ENCODE peak calls at places on chromosomes 1 and 21, in seven cellular contexts. L, V, Y, B, K, W and U are unnamed samples.
A peak's percentile ranks its signal among the peaks of the same experiment; 100 is the strongest.

GRCh38 chr1:119946724-119947123 is 50.4 kb upstream of the ADAM30 start:
- DNase-seq in V (no peak), W (no peak), Y (no peak), L (no peak), B (no peak), K (peak; percentile 45), U (no peak)

GRCh38 chr1:34685225-34685624 is 69.6 kb upstream of the GJB5 start:
- DNase-seq in Y (no peak), W (no peak), V (no peak), B (no peak), L (no peak), K (no peak), U (no peak)

GRCh38 chr1:196355206-196355786 is 252.9 kb downstream of the KCNT2 start:
- DNase-seq in K (peak; percentile 24), B (peak; percentile 33), W (peak; percentile 50), V (no peak), Y (no peak), L (no peak), U (no peak)

GRCh38 chr1:99590578-99591209 is 55.2 kb upstream of the PALMD start:
- DNase-seq in L (no peak), W (no peak), Y (no peak), V (no peak), K (peak; percentile 98), B (peak; percentile 91), U (no peak)

GRCh38 chr1:186155594-186155993 is 219.5 kb downstream of the TPR start:
- DNase-seq in W (peak; percentile 36), V (peak; percentile 11), L (peak; percentile 27), K (peak; percentile 82), B (peak; percentile 75), Y (peak; percentile 53), U (peak; percentile 44)

GRCh38 chr1:154741327-154741726 is 128.8 kb downstream of the KCNN3 start:
- DNase-seq in W (no peak), Y (no peak), B (no peak), L (no peak), V (no peak), K (peak; percentile 87), U (no peak)

GRCh38 chr1:53619811-53620619 is 118.9 kb downstream of the GLIS1 start:
- DNase-seq in V (no peak), B (peak; percentile 18), L (no peak), Y (no peak), K (peak; percentile 42), W (no peak), U (no peak)

GRCh38 chr1:31372961-31373896 is at the start of gene FABP3:
- DNase-seq in V (peak; percentile 82), K (peak; percentile 59), L (peak; percentile 91), Y (no peak), B (peak; percentile 46), W (peak; percentile 97), U (no peak)

GRCh38 chr1:53681647-53682368 is 57.2 kb downstream of the GLIS1 start:
- DNase-seq in Y (peak; percentile 27), K (peak; percentile 22), V (peak; percentile 51), B (peak; percentile 71), L (peak; percentile 87), W (peak; percentile 91), U (peak; percentile 40)

GRCh38 chr1:91809267-91809666 is 76.7 kb downstream of the TGFBR3 start:
- DNase-seq in W (no peak), V (no peak), K (peak; percentile 70), L (no peak), B (no peak), Y (no peak), U (no peak)

GRCh38 chr1:8241417-8242014 is 76.4 kb upstream of the SLC45A1 start:
- DNase-seq in W (no peak), Y (no peak), L (no peak), B (peak; percentile 16), V (no peak), K (peak; percentile 17), U (no peak)

GRCh38 chr1:25195835-25196234 is 36.5 kb downstream of the SYF2 start:
- DNase-seq in B (no peak), W (no peak), K (no peak), V (no peak), Y (no peak), L (no peak), U (no peak)

GRCh38 chr1:213327318-213327667 is 276.3 kb downstream of the RPS6KC1 start:
- DNase-seq in V (no peak), L (no peak), K (peak; percentile 93), B (peak; percentile 25), W (no peak), Y (no peak), U (no peak)

GRCh38 chr1:94873520-94874351 is 53.2 kb downstream of the CNN3 start:
- DNase-seq in Y (no peak), V (no peak), L (no peak), K (peak; percentile 55), B (no peak), W (no peak), U (peak; percentile 11)

GRCh38 chr1:6464514-6464836 is 1.5 kb downstream of the TNFRSF25 start:
- DNase-seq in B (peak; percentile 69), L (no peak), K (no peak), W (no peak), Y (no peak), V (peak; percentile 50), U (no peak)

GRCh38 chr1:34754878-34755637 is at the start of gene GJB5:
- DNase-seq in B (peak; percentile 79), Y (peak; percentile 31), L (no peak), V (peak; percentile 87), K (no peak), W (peak; percentile 27), U (no peak)

GRCh38 chr1:165580931-165581871 is 37.4 kb downstream of the LRRC52 start:
- DNase-seq in K (peak; percentile 20), W (no peak), L (no peak), Y (no peak), B (no peak), V (no peak), U (no peak)

GRCh38 chr1:191348328-191348727 is 809.9 kb upstream of the RGS18 start:
- DNase-seq in V (no peak), K (no peak), L (no peak), B (no peak), Y (no peak), W (peak; percentile 9), U (no peak)

GRCh38 chr1:151851886-151852285 is 1.6 kb downstream of the THEM5 start:
- DNase-seq in W (no peak), K (no peak), L (no peak), Y (no peak), V (no peak), B (no peak), U (no peak)

GRCh38 chr21:41933259-41934079 is 20.3 kb downstream of the C2CD2 start:
- DNase-seq in V (peak; percentile 13), W (no peak), B (peak; percentile 85), Y (no peak), K (no peak), L (no peak), U (no peak)

GRCh38 chr1:69915347-69915746 is 290.0 kb downstream of the LRRC40 start:
- DNase-seq in L (no peak), B (no peak), W (no peak), K (peak; percentile 5), V (no peak), Y (no peak), U (no peak)

DNA sequence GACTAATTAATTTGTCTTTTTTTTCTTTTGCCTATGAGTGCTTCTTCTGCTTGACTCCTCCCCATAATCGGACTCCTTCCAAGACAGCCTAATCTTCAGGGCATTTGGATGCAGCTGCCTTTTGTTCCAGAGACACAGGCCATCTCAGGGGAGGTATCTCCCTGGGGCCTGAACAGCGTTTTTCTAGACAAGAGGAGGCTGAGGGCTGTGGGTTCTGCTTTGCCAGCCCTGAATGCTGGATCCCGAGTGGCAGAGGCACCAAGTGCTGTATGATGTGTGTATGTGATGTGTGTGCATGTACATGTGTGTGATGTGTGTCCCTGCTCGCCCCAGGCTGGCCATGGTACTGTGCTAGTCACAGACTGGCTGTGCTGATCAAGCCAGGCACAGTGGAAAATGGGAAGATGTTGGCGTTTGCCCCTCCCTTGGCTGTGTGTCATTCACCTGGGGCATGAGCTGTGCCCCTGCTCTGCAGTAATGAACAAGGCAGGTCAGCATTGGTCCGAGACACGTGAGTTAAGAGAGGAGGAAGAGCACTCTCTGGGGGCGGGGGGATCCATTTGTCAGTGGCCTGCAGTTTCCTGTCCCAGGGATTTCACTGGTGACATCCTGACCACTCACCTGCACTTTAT is 77.2 kb downstream of the ADARB1 start:
- DNase-seq in K (no peak), L (peak; percentile 62), V (no peak), W (no peak), Y (no peak), B (no peak), U (peak; percentile 42)
- H4K20me1 ChIP-seq in K (no peaks in the 10 kb centered on the region), L (peaks cover 3% of the 10 kb centered on the region), V (no peaks in the 10 kb centered on the region), W (no peaks in the 10 kb centered on the region), Y (no peaks in the 10 kb centered on the region), B (no peaks in the 10 kb centered on the region), U (no peaks in the 10 kb centered on the region)

DNA sequence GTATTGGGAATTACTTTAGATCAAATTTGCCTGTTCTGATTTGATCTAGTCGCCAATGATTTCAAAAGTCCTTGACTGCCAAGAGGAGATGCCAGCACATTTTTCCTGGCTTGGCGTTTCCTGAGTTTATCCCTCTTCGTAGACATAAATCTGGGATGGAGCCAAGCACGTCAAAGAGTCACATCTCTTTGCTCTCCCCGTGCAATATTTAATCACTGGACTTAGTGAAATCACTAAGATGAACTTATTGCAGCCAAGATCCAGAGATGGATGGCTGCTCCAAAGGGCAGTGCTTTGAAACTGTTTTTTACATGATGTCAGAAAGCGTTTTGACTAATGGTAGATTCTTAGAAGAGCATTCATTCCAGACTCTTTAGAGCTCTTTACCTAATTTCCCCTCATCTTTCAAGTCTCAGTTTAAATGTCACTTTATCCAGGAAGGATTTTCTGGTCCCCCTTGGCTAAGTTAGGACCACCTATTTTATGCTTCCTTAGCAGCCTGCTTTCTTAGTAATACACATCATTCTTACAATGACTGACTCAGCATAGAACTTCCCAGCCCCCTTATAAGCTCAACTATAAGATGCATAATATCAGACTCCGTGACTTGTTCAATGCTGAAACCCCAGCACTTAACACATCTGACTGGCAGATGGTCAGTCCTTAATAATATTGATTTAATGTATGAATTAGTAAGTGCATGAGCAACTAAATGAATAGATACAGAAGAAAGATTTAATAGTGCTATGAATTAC is 94.4 kb upstream of the GREM2 start:
- DNase-seq in B (peak; percentile 21), W (no peak), V (no peak), L (no peak), K (peak; percentile 84), Y (no peak), U (no peak)
- H3K4me3 ChIP-seq in B (no peak overlapping the region), W (no peak overlapping the region), V (no peak overlapping the region), L (no peak overlapping the region), K (no peak overlapping the region), Y (no peak overlapping the region), U (no peak overlapping the region)

DNA sequence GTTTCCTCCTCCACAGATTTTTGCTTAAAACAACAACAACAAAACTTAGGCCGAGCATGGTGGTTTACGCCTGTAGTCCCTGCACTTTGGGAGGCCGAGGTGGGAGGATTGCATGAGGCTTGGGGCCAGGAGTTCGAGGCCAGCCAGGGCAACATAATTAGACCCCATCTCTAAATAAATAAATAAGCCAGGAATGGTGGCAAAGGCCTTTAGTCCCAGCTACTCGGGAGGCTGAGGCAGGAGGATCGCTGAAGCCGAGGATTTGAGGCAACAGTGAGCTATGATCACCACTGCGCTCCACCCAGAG is 1.3 kb upstream of the HP1BP3 start:
- DNase-seq in K (no peak), Y (no peak), W (no peak), L (no peak), B (no peak), V (no peak), U (no peak)
- H2AFZ ChIP-seq in K (no peak overlapping the region), Y (no peak overlapping the region), W (peak overlapping the region; percentile 23), L (no peak overlapping the region), B (peak overlapping the region; percentile 92), V (no peak overlapping the region), U (no peak overlapping the region)

DNA sequence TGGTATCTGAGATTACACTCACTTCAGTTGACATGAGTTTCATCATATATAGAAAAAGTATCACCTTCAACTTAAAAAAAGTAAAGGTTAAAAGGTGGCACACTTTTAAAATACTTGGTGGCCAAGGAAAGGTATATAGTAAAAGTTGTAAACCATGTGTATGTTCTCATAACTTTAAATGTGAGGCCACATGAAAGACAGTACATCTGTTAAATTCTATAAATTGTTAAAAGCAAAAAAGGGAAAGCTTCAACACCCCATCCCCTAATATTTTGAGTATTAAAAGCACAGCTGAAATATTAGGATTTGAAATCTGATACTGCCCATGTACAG is 5.6 kb downstream of the IRF2BP2 start:
- DNase-seq in Y (no peak), W (no peak), B (no peak), K (no peak), V (no peak), L (no peak), U (no peak)
- H4K20me1 ChIP-seq in Y (peaks cover 8% of the 10 kb centered on the region), W (peaks cover 23% of the 10 kb centered on the region), B (peaks cover 43% of the 10 kb centered on the region), K (no peaks in the 10 kb centered on the region), V (peaks cover 31% of the 10 kb centered on the region), L (peaks cover 63% of the 10 kb centered on the region), U (peaks cover 10% of the 10 kb centered on the region)